ENCODE peak calls at places on chromosome 2, in six cellular contexts. T is T-helper 2 cell, P is AG08395, D is hepatic stellate cell, Y is NB4, C is HuH-7.5. E is an unnamed sample.

GRCh38 chr2:59701271-59701994 is 852.0 kb downstream of the BCL11A start:
- DNase-seq in T (no peak), P (no peak), D (no peak), Y (no peak), C (no peak), E (no peak)

GRCh38 chr2:1653956-1654695 is 90.2 kb downstream of the PXDN start:
- DNase-seq in T (no peak), P (peak; percentile 73), D (peak; percentile 70), Y (no peak), C (no peak), E (no peak)

GRCh38 chr2:25035537-25036220 is 6.2 kb upstream of the EFR3B start:
- DNase-seq in T (no peak), P (no peak), D (no peak), Y (peak; percentile 83), C (no peak), E (peak; percentile 31)

GRCh38 chr2:241011751-241012510 is 13.5 kb downstream of the SNED1 start:
- DNase-seq in T (no peak), P (no peak), D (no peak), Y (no peak), C (no peak), E (no peak)

GRCh38 chr2:77520981-77521380 is 1.2 kb downstream of the LRRTM4 start:
- DNase-seq in T (no peak), P (no peak), D (no peak), Y (no peak), C (no peak), E (no peak)

GRCh38 chr2:36408198-36408703 is 52.7 kb downstream of the CRIM1 start:
- DNase-seq in T (no peak), P (no peak), D (peak; percentile 21), Y (no peak), C (no peak), E (no peak)

GRCh38 chr2:69985684-69986083 is 24.3 kb upstream of the ASPRV1 start:
- DNase-seq in T (no peak), P (no peak), D (no peak), Y (peak; percentile 99), C (no peak), E (peak; percentile 86)

GRCh38 chr2:241048149-241048948 is 49.9 kb downstream of the SNED1 start:
- DNase-seq in T (no peak), P (no peak), D (no peak), Y (no peak), C (no peak), E (no peak)

GRCh38 chr2:33238111-33238510 is 238.3 kb upstream of the RASGRP3 start:
- DNase-seq in T (no peak), P (no peak), D (no peak), Y (no peak), C (no peak), E (no peak)

GRCh38 chr2:40463112-40463511 is 11.2 kb upstream of the SLC8A1 start:
- DNase-seq in T (no peak), P (no peak), D (no peak), Y (no peak), C (no peak), E (no peak)

GRCh38 chr2:109066501-109066900 is 62.5 kb upstream of the SH3RF3 start:
- DNase-seq in T (no peak), P (no peak), D (no peak), Y (no peak), C (no peak), E (no peak)

GRCh38 chr2:107025869-107026380 is 140.0 kb upstream of the ST6GAL2 start:
- DNase-seq in T (no peak), P (peak; percentile 60), D (peak; percentile 53), Y (no peak), C (no peak), E (no peak)

E was measured in KBM-7.